ENCODE peak calls at places on chromosome 18, in eight cellular contexts. One of them, this sample, is unnamed.

GRCh38 chr18:61946449-61946848 is 53.6 kb upstream of the RNF152 start:
- DNase-seq in OCI-LY7: no peak
- DNase-seq in astrocyte: peak; percentile 86
- DNase-seq in mammary epithelial cell: peak; percentile 77
- DNase-seq in PC-9: no peak
- DNase-seq in H9: no peak
- DNase-seq in hepatocyte: no peak
- DNase-seq in Karpas-422: no peak
- DNase-seq in this sample: no peak

GRCh38 chr18:76759056-76759455 is 63.3 kb upstream of the ZNF236 start:
- DNase-seq in hepatocyte: no peak
- DNase-seq in Karpas-422: no peak
- DNase-seq in H9: no peak
- DNase-seq in astrocyte: no peak
- DNase-seq in PC-9: no peak
- DNase-seq in OCI-LY7: no peak
- DNase-seq in mammary epithelial cell: no peak
- DNase-seq in this sample: no peak

GRCh38 chr18:61912476-61912875 is 19.7 kb upstream of the RNF152 start:
- DNase-seq in H9: no peak
- DNase-seq in OCI-LY7: no peak
- DNase-seq in astrocyte: no peak
- DNase-seq in Karpas-422: no peak
- DNase-seq in mammary epithelial cell: no peak
- DNase-seq in hepatocyte: no peak
- DNase-seq in PC-9: no peak
- DNase-seq in this sample: no peak

GRCh38 chr18:62812242-62812641 is 96.9 kb downstream of the PHLPP1 start:
- DNase-seq in mammary epithelial cell: no peak
- DNase-seq in OCI-LY7: no peak
- DNase-seq in hepatocyte: peak; percentile 71
- DNase-seq in Karpas-422: no peak
- DNase-seq in H9: no peak
- DNase-seq in PC-9: peak; percentile 62
- DNase-seq in astrocyte: peak; percentile 30
- DNase-seq in this sample: peak; percentile 84

GRCh38 chr18:34222396-34223163 is 2.1 kb downstream of the NOL4 start:
- DNase-seq in mammary epithelial cell: peak; percentile 38
- DNase-seq in OCI-LY7: no peak
- DNase-seq in H9: peak; percentile 80
- DNase-seq in hepatocyte: peak; percentile 19
- DNase-seq in PC-9: no peak
- DNase-seq in astrocyte: peak; percentile 3
- DNase-seq in Karpas-422: no peak
- DNase-seq in this sample: peak; percentile 9

GRCh38 chr18:75209952-75210261 is 690 bp upstream of the TSHZ1 start:
- DNase-seq in H9: no peak
- DNase-seq in PC-9: no peak
- DNase-seq in OCI-LY7: peak; percentile 22
- DNase-seq in Karpas-422: no peak
- DNase-seq in hepatocyte: peak; percentile 26
- DNase-seq in mammary epithelial cell: peak; percentile 35
- DNase-seq in astrocyte: no peak
- DNase-seq in this sample: no peak

GRCh38 chr18:77132369-77133050 is at the start of gene MBP:
- DNase-seq in H9: peak; percentile 78
- DNase-seq in OCI-LY7: peak; percentile 68
- DNase-seq in hepatocyte: peak; percentile 92
- DNase-seq in PC-9: peak; percentile 53
- DNase-seq in astrocyte: no peak
- DNase-seq in mammary epithelial cell: peak; percentile 71
- DNase-seq in Karpas-422: peak; percentile 90
- DNase-seq in this sample: peak; percentile 75

GRCh38 chr18:42087195-42087594 is 132.2 kb downstream of the PIK3C3 start:
- DNase-seq in hepatocyte: no peak
- DNase-seq in H9: no peak
- DNase-seq in mammary epithelial cell: no peak
- DNase-seq in astrocyte: no peak
- DNase-seq in Karpas-422: peak; percentile 63
- DNase-seq in OCI-LY7: peak; percentile 1
- DNase-seq in PC-9: no peak
- DNase-seq in this sample: no peak

GRCh38 chr18:28175930-28176673 is 828 bp downstream of the CDH2 start:
- DNase-seq in OCI-LY7: no peak
- DNase-seq in hepatocyte: peak; percentile 36
- DNase-seq in astrocyte: no peak
- DNase-seq in H9: peak; percentile 43
- DNase-seq in mammary epithelial cell: peak; percentile 25
- DNase-seq in PC-9: no peak
- DNase-seq in Karpas-422: no peak
- DNase-seq in this sample: peak; percentile 43

GRCh38 chr18:49647496-49648168 is 85.8 kb downstream of the LIPG start:
- DNase-seq in OCI-LY7: no peak
- DNase-seq in astrocyte: peak; percentile 84
- DNase-seq in H9: no peak
- DNase-seq in Karpas-422: no peak
- DNase-seq in hepatocyte: no peak
- DNase-seq in PC-9: no peak
- DNase-seq in mammary epithelial cell: no peak
- DNase-seq in this sample: peak; percentile 4

GRCh38 chr18:3059272-3059671 is 46.3 kb upstream of the LPIN2 start:
- DNase-seq in hepatocyte: no peak
- DNase-seq in mammary epithelial cell: no peak
- DNase-seq in PC-9: no peak
- DNase-seq in OCI-LY7: no peak
- DNase-seq in H9: no peak
- DNase-seq in Karpas-422: no peak
- DNase-seq in astrocyte: no peak
- DNase-seq in this sample: no peak

GRCh38 chr18:46169464-46169941 is 65.3 kb downstream of the HAUS1 start:
- DNase-seq in astrocyte: peak; percentile 78
- DNase-seq in OCI-LY7: no peak
- DNase-seq in hepatocyte: no peak
- DNase-seq in PC-9: peak; percentile 72
- DNase-seq in H9: no peak
- DNase-seq in mammary epithelial cell: peak; percentile 73
- DNase-seq in Karpas-422: no peak
- DNase-seq in this sample: peak; percentile 38
- H2AFZ ChIP-seq in astrocyte: peak overlapping the region; percentile 68
- H2AFZ ChIP-seq in OCI-LY7: peak overlapping the region; percentile 50
- H2AFZ ChIP-seq in hepatocyte: no peak overlapping the region
- H2AFZ ChIP-seq in PC-9: peak overlapping the region; percentile 40
- H2AFZ ChIP-seq in H9: no peak overlapping the region
- H2AFZ ChIP-seq in mammary epithelial cell: peak overlapping the region; percentile 79
- H2AFZ ChIP-seq in Karpas-422: no peak overlapping the region
- H2AFZ ChIP-seq in this sample: peak overlapping the region; percentile 51

GRCh38 chr18:51171208-51171607 is 26.3 kb downstream of the MEX3C start:
- DNase-seq in mammary epithelial cell: no peak
- DNase-seq in hepatocyte: no peak
- DNase-seq in astrocyte: no peak
- DNase-seq in H9: no peak
- DNase-seq in PC-9: no peak
- DNase-seq in OCI-LY7: no peak
- DNase-seq in Karpas-422: no peak
- DNase-seq in this sample: no peak

GRCh38 chr18:51171625-51172024 is 25.9 kb downstream of the MEX3C start:
- DNase-seq in Karpas-422: no peak
- DNase-seq in hepatocyte: no peak
- DNase-seq in H9: no peak
- DNase-seq in OCI-LY7: no peak
- DNase-seq in mammary epithelial cell: no peak
- DNase-seq in astrocyte: no peak
- DNase-seq in PC-9: no peak
- DNase-seq in this sample: no peak

GRCh38 chr18:51168960-51169662 is 28.4 kb downstream of the MEX3C start:
- DNase-seq in hepatocyte: no peak
- DNase-seq in PC-9: no peak
- DNase-seq in astrocyte: no peak
- DNase-seq in OCI-LY7: no peak
- DNase-seq in Karpas-422: no peak
- DNase-seq in H9: no peak
- DNase-seq in mammary epithelial cell: no peak
- DNase-seq in this sample: no peak

GRCh38 chr18:51169731-51170130 is 27.8 kb downstream of the MEX3C start:
- DNase-seq in Karpas-422: no peak
- DNase-seq in OCI-LY7: no peak
- DNase-seq in mammary epithelial cell: no peak
- DNase-seq in H9: no peak
- DNase-seq in hepatocyte: no peak
- DNase-seq in PC-9: no peak
- DNase-seq in astrocyte: no peak
- DNase-seq in this sample: no peak

DNA sequence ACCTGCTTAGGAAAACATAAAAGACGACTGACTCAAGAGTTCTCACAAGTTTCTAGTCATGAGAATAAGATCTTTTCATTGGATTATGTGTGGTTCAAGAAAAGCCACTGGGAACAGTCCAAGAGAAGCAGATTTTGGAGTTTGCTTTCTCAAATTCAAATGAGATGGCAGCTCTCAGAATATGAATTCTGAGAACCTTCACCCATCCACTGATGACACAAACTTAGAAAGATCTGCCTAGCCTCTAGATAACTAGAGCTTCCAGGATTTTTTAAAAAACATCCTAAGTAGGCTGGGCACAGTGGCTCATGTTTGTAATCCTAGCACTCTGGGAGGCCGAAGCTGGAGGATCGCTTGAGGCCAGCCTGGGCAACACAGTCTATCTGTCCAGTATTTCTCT is 26.8 kb downstream of the MEX3C start:
- DNase-seq in PC-9: no peak
- DNase-seq in Karpas-422: no peak
- DNase-seq in astrocyte: no peak
- DNase-seq in H9: no peak
- DNase-seq in hepatocyte: no peak
- DNase-seq in mammary epithelial cell: no peak
- DNase-seq in OCI-LY7: no peak
- DNase-seq in this sample: no peak
- H2AFZ ChIP-seq in PC-9: no peak overlapping the region
- H2AFZ ChIP-seq in Karpas-422: no peak overlapping the region
- H2AFZ ChIP-seq in astrocyte: no peak overlapping the region
- H2AFZ ChIP-seq in H9: no peak overlapping the region
- H2AFZ ChIP-seq in hepatocyte: no peak overlapping the region
- H2AFZ ChIP-seq in mammary epithelial cell: no peak overlapping the region
- H2AFZ ChIP-seq in OCI-LY7: no peak overlapping the region
- H2AFZ ChIP-seq in this sample: no peak overlapping the region

DNA sequence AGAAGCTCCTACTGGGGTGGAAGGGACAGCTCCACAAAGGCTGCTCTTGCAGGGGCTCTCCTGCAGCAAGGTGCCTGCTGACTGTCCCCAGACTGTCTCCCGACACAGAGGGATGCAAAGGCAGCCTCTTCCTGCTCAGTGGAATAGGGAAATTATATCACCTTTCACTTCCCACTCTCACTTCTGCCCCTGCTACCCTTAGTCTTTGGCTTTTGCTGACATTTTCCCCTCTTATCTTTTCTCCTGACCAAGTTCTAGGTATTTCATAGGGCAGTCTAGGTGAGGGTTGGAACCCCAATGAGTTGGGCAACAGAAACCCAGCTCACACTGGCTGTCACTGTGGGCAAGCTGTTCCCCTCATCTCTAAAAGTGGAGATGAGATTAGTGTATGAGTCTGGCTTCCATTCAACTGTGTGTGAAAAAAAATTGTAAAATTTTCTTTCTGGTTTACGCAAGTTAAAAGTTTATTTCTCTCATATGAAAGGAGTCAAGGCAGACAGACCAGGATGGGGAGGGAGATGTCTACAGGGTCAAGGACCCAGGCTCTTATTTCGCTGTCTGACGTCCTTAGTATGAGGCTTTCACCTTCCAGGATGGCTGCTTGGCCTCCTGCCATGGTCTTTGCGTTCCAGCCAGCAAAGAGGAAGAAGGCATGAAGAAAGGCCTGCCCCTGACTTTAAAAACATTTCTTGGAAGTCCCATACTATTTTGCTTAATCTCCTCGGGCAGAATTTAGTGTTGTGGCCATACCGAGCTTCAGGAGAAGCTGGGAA is 7.5 kb upstream of the MOCOS start:
- DNase-seq in Karpas-422: peak; percentile 52
- DNase-seq in hepatocyte: peak; percentile 53
- DNase-seq in PC-9: no peak
- DNase-seq in mammary epithelial cell: no peak
- DNase-seq in H9: no peak
- DNase-seq in OCI-LY7: peak; percentile 5
- DNase-seq in astrocyte: peak; percentile 85
- DNase-seq in this sample: no peak
- H2AFZ ChIP-seq in Karpas-422: no peak overlapping the region
- H2AFZ ChIP-seq in hepatocyte: no peak overlapping the region
- H2AFZ ChIP-seq in PC-9: no peak overlapping the region
- H2AFZ ChIP-seq in mammary epithelial cell: no peak overlapping the region
- H2AFZ ChIP-seq in H9: no peak overlapping the region
- H2AFZ ChIP-seq in OCI-LY7: no peak overlapping the region
- H2AFZ ChIP-seq in astrocyte: no peak overlapping the region
- H2AFZ ChIP-seq in this sample: no peak overlapping the region

DNA sequence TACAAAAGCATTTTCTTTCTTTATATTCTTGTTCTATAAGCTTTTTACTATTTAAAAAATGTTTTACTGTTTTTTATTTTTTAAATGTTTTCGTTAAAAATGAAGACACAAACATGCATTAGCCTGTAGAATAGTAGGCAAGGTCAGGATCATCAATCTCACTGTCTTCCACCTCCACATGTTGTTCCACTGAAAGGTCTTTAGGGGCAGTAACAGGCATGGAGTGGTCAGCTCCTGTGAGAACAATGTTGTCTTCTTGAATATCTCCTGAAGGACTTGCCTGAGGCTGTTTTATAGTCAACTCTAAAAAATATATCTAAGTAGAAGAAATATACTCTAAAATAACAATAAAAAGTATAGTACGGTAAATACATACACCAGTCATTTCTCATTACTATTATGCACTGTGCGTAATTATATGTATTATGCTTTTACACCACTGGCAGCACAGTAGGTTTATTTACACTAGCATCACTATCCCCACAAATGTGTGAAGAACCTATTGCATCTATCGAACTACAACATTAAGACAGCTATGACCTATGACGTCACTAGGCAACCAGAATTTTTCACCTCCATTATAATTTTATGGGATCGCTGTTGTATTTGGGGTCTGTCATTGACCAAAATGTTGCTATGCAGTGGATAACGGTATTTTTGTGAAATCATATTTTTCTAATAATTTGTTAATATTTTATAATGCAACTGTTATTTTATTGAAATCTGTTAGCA is 764.3 kb downstream of the METTL4 start:
- DNase-seq in PC-9: no peak
- DNase-seq in OCI-LY7: no peak
- DNase-seq in mammary epithelial cell: no peak
- DNase-seq in astrocyte: no peak
- DNase-seq in hepatocyte: no peak
- DNase-seq in H9: no peak
- DNase-seq in Karpas-422: no peak
- DNase-seq in this sample: no peak
- H2AFZ ChIP-seq in PC-9: no peak overlapping the region
- H2AFZ ChIP-seq in OCI-LY7: no peak overlapping the region
- H2AFZ ChIP-seq in mammary epithelial cell: no peak overlapping the region
- H2AFZ ChIP-seq in astrocyte: no peak overlapping the region
- H2AFZ ChIP-seq in hepatocyte: no peak overlapping the region
- H2AFZ ChIP-seq in H9: no peak overlapping the region
- H2AFZ ChIP-seq in Karpas-422: no peak overlapping the region
- H2AFZ ChIP-seq in this sample: no peak overlapping the region

GRCh38 chr18:57930476-57930875 is 113.5 kb upstream of the NEDD4L start:
- DNase-seq in hepatocyte: no peak
- DNase-seq in mammary epithelial cell: no peak
- DNase-seq in PC-9: no peak
- DNase-seq in astrocyte: no peak
- DNase-seq in Karpas-422: no peak
- DNase-seq in H9: no peak
- DNase-seq in OCI-LY7: no peak
- DNase-seq in this sample: no peak
- H2AFZ ChIP-seq in hepatocyte: no peak overlapping the region
- H2AFZ ChIP-seq in mammary epithelial cell: peak overlapping the region; percentile 48
- H2AFZ ChIP-seq in PC-9: no peak overlapping the region
- H2AFZ ChIP-seq in astrocyte: no peak overlapping the region
- H2AFZ ChIP-seq in Karpas-422: no peak overlapping the region
- H2AFZ ChIP-seq in H9: no peak overlapping the region
- H2AFZ ChIP-seq in OCI-LY7: no peak overlapping the region
- H2AFZ ChIP-seq in this sample: no peak overlapping the region

GRCh38 chr18:54777989-54778388 is 50.3 kb upstream of the RAB27B start:
- DNase-seq in H9: no peak
- DNase-seq in mammary epithelial cell: no peak
- DNase-seq in OCI-LY7: no peak
- DNase-seq in Karpas-422: no peak
- DNase-seq in PC-9: no peak
- DNase-seq in hepatocyte: no peak
- DNase-seq in astrocyte: no peak
- DNase-seq in this sample: peak; percentile 22
- H2AFZ ChIP-seq in H9: no peak overlapping the region
- H2AFZ ChIP-seq in mammary epithelial cell: no peak overlapping the region
- H2AFZ ChIP-seq in OCI-LY7: no peak overlapping the region
- H2AFZ ChIP-seq in Karpas-422: no peak overlapping the region
- H2AFZ ChIP-seq in PC-9: no peak overlapping the region
- H2AFZ ChIP-seq in hepatocyte: no peak overlapping the region
- H2AFZ ChIP-seq in astrocyte: no peak overlapping the region
- H2AFZ ChIP-seq in this sample: peak overlapping the region; percentile 65